ENCODE peak calls at places on chromosomes 6 and 20, in five cellular contexts. H is GM12891; M is CD8-positive, alpha-beta T cell; I is stimulated activated CD4-positive, alpha-beta T cell treated with anti-CD3 and anti-CD28 coated beads, Interleukin-1b, Interleukin-23, amount 100 ng/mL, for 1 hour; R is activated T-cell treated with anti-CD3 and anti-CD28 coated beads, Interleukin-2, amount 50 U/mL, for 72 hours. D is an unnamed sample.

GRCh38 chr20:51532577-51533191 is 9.8 kb downstream of the NFATC2 start:
- DNase-seq in H (no peak), M (no peak), I (no peak), R (no peak), D (no peak)

GRCh38 chr6:106477790-106478189 is 117.3 kb downstream of the CRYBG1 start:
- DNase-seq in H (no peak), M (no peak), I (no peak), R (no peak), D (no peak)

GRCh38 chr20:33568378-33569289 is 78.7 kb downstream of the CBFA2T2 start:
- DNase-seq in H (peak; percentile 30), M (no peak), I (no peak), R (no peak), D (no peak)

GRCh38 chr20:62223571-62223970 is 3.5 kb upstream of the HRH3 start:
- DNase-seq in H (no peak), M (no peak), I (no peak), R (no peak), D (no peak)

GRCh38 chr6:136646377-136646776 is 96.2 kb upstream of the MAP7 start:
- DNase-seq in H (no peak), M (no peak), I (no peak), R (no peak), D (no peak)

GRCh38 chr6:12371641-12372146 is 81.5 kb downstream of the EDN1 start:
- DNase-seq in H (no peak), M (no peak), I (no peak), R (no peak), D (no peak)

GRCh38 chr6:125507987-125508655 is 206.4 kb upstream of the HDDC2 start:
- DNase-seq in H (no peak), M (no peak), I (no peak), R (no peak), D (no peak)

GRCh38 chr6:78231002-78231401 is 578.2 kb downstream of the MEI4 start:
- DNase-seq in H (no peak), M (no peak), I (no peak), R (no peak), D (no peak)

GRCh38 chr20:31721408-31722332 is 998 bp downstream of the BCL2L1 start:
- DNase-seq in H (no peak), M (no peak), I (no peak), R (peak; percentile 41), D (peak; percentile 35)

GRCh38 chr6:107314644-107315043 is 144.7 kb downstream of the PDSS2 start:
- DNase-seq in H (no peak), M (no peak), I (no peak), R (no peak), D (no peak)

GRCh38 chr6:52231411-52232127 is 12.7 kb downstream of the IL17F start:
- DNase-seq in H (no peak), M (no peak), I (no peak), R (peak; percentile 80), D (no peak)

GRCh38 chr20:16810216-16810615 is 62.1 kb downstream of the OTOR start:
- DNase-seq in H (no peak), M (no peak), I (no peak), R (no peak), D (no peak)

GRCh38 chr6:37491830-37492208 is 7.9 kb downstream of the CCDC167 start:
- DNase-seq in H (no peak), M (no peak), I (no peak), R (no peak), D (no peak)

GRCh38 chr6:115896538-115897129 is 164.1 kb downstream of the FRK start:
- DNase-seq in H (no peak), M (no peak), I (no peak), R (no peak), D (peak; percentile 52)

GRCh38 chr6:71090216-71090615 is 133.4 kb upstream of the B3GAT2 start:
- DNase-seq in H (no peak), M (no peak), I (no peak), R (no peak), D (no peak)

GRCh38 chr6:88725111-88725711 is 238.2 kb downstream of the RNGTT start:
- DNase-seq in H (no peak), M (no peak), I (no peak), R (peak; percentile 36), D (peak; percentile 4)

GRCh38 chr20:41618807-41619294 is 674 bp upstream of the CHD6 start:
- DNase-seq in H (no peak), M (no peak), I (no peak), R (no peak), D (no peak)

GRCh38 chr6:10381133-10381829 is 33.6 kb downstream of the TFAP2A start:
- DNase-seq in H (no peak), M (no peak), I (no peak), R (peak; percentile 37), D (peak; percentile 21)

GRCh38 chr6:42498473-42499128 is 46.9 kb upstream of the TRERF1 start:
- DNase-seq in H (no peak), M (no peak), I (no peak), R (no peak), D (no peak)

GRCh38 chr6:34151321-34152041 is 5.6 kb upstream of the GRM4 start:
- DNase-seq in H (no peak), M (no peak), I (no peak), R (no peak), D (no peak)

GRCh38 chr20:43536041-43536816 is 22.6 kb upstream of the SGK2 start:
- DNase-seq in H (no peak), M (no peak), I (no peak), R (no peak), D (no peak)

GRCh38 chr20:10219452-10219791 is 792 bp downstream of the SNAP25 start:
- DNase-seq in H (peak; percentile 48), M (peak; percentile 44), I (no peak), R (peak; percentile 75), D (peak; percentile 62)

GRCh38 chr20:57564180-57564802 is 3.4 kb downstream of the PCK1 start:
- DNase-seq in H (no peak), M (no peak), I (no peak), R (no peak), D (no peak)

GRCh38 chr6:97812940-97813339 is 529.9 kb upstream of the MMS22L start:
- DNase-seq in H (no peak), M (no peak), I (no peak), R (no peak), D (no peak)

GRCh38 chr20:37525810-37526209 is 1.9 kb downstream of the BLCAP start:
- DNase-seq in H (no peak), M (no peak), I (no peak), R (no peak), D (no peak)

GRCh38 chr6:169702640-169703246 is 817 bp downstream of the C6orf120 start:
- DNase-seq in H (peak; percentile 22), M (peak; percentile 17), I (no peak), R (peak; percentile 47), D (no peak)

GRCh38 chr6:34839696-34840352 is 47.9 kb downstream of the BLTP3A start:
- DNase-seq in H (no peak), M (no peak), I (no peak), R (no peak), D (peak; percentile 44)

GRCh38 chr6:49636368-49637332 is at the start of gene RHAG:
- DNase-seq in H (no peak), M (no peak), I (no peak), R (no peak), D (peak; percentile 98)

GRCh38 chr20:46063652-46064054 is 26.1 kb downstream of the NCOA5 start:
- DNase-seq in H (no peak), M (no peak), I (no peak), R (peak; percentile 14), D (no peak)

GRCh38 chr6:94953867-94954631 is 623.3 kb upstream of the MANEA start:
- DNase-seq in H (no peak), M (no peak), I (no peak), R (no peak), D (no peak)

D was measured in erythroblast.